ENCODE peak calls at places on chromosomes 2 and 18, in six cellular contexts. Y, B, R, X, Q and Z are unnamed samples.

GRCh38 chr2:75790121-75790520 is 79.4 kb upstream of the GCFC2 start:
- DNase-seq in B (no peak), Q (no peak), R (no peak), Y (no peak), X (no peak), Z (no peak)

GRCh38 chr2:23521060-23521459 is 136.1 kb downstream of the KLHL29 start:
- DNase-seq in R (no peak), Q (no peak), B (no peak), Y (no peak), X (no peak), Z (no peak)

GRCh38 chr2:200319587-200320337 is 13.3 kb downstream of the SPATS2L start:
- DNase-seq in X (no peak), Q (no peak), R (no peak), Y (no peak), B (peak; percentile 71), Z (no peak)

GRCh38 chr18:8455661-8456614 is 153.3 kb upstream of the RAB12 start:
- DNase-seq in Q (no peak), Y (no peak), X (no peak), R (no peak), B (no peak), Z (no peak)

GRCh38 chr2:236955675-236956618 is 129.7 kb upstream of the COPS8 start:
- DNase-seq in Q (peak; percentile 31), B (no peak), Y (no peak), X (no peak), R (no peak), Z (no peak)

GRCh38 chr18:64097497-64097896 is 51.4 kb downstream of the LINC00305 start:
- DNase-seq in X (no peak), Y (no peak), Q (no peak), R (no peak), B (peak; percentile 40), Z (no peak)

GRCh38 chr2:39487398-39488250 is 50.5 kb upstream of the MAP4K3 start:
- DNase-seq in Y (no peak), Q (no peak), R (no peak), B (peak; percentile 45), X (no peak), Z (no peak)

GRCh38 chr2:46538393-46538792 is 59.0 kb downstream of the TMEM247 start:
- DNase-seq in Y (no peak), B (no peak), Q (no peak), R (no peak), X (no peak), Z (no peak)

GRCh38 chr2:222281495-222281894 is 17.3 kb downstream of the PAX3 start:
- DNase-seq in Y (no peak), X (no peak), B (peak; percentile 52), R (no peak), Q (no peak), Z (no peak)

GRCh38 chr2:36468463-36469266 is 113.1 kb downstream of the CRIM1 start:
- DNase-seq in Q (no peak), R (no peak), Y (no peak), B (peak; percentile 92), X (no peak), Z (no peak)

GRCh38 chr2:6917071-6917760 is at the start of gene RNF144A:
- DNase-seq in Y (peak; percentile 56), B (peak; percentile 40), Q (peak; percentile 67), X (peak; percentile 48), R (no peak), Z (peak; percentile 75)

GRCh38 chr18:8247700-8248099 is 361.5 kb upstream of the RAB12 start:
- DNase-seq in X (no peak), Y (no peak), Q (no peak), B (no peak), R (no peak), Z (no peak)

GRCh38 chr18:45690975-45691815 is 32.8 kb upstream of the SLC14A1 start:
- DNase-seq in R (peak; percentile 60), X (peak; percentile 70), Q (peak; percentile 88), Y (peak; percentile 57), B (peak; percentile 82), Z (peak; percentile 74)

GRCh38 chr18:711693-712400 is 583 bp downstream of the ENOSF1 start:
- DNase-seq in B (peak; percentile 83), Y (peak; percentile 76), Q (peak; percentile 90), X (peak; percentile 86), R (peak; percentile 33), Z (peak; percentile 11)

GRCh38 chr2:174436351-174436750 is 40.8 kb downstream of the SCRN3 start:
- DNase-seq in X (no peak), Q (no peak), B (peak; percentile 17), R (no peak), Y (no peak), Z (no peak)

GRCh38 chr18:79567481-79568147 is 112.0 kb upstream of the CTDP1 start:
- DNase-seq in B (peak; percentile 90), Q (no peak), R (peak; percentile 87), X (peak; percentile 46), Y (no peak), Z (no peak)

GRCh38 chr2:172639823-172640222 is 83.9 kb downstream of the PDK1 start:
- DNase-seq in R (peak; percentile 82), B (peak; percentile 85), X (no peak), Y (no peak), Q (peak; percentile 52), Z (no peak)

GRCh38 chr2:46167924-46168323 is 129.3 kb upstream of the EPAS1 start:
- DNase-seq in Y (no peak), X (no peak), Q (no peak), B (no peak), R (no peak), Z (no peak)

GRCh38 chr2:141186413-141187062 is 944.3 kb downstream of the LRP1B start:
- DNase-seq in R (no peak), Q (no peak), B (no peak), Y (no peak), X (no peak), Z (no peak)

GRCh38 chr2:25293958-25294513 is 47.7 kb downstream of the DNMT3A start:
- DNase-seq in Y (no peak), X (no peak), B (no peak), R (no peak), Q (peak; percentile 65), Z (no peak)
- TF ChIP-seq CTCF in Y (no peak), X (no peak), B (no peak), R (no peak), Q (no peak), Z (no peak)

GRCh38 chr18:25181993-25182392 is 170.0 kb downstream of the ZNF521 start:
- DNase-seq in R (no peak), Y (no peak), Q (no peak), B (no peak), X (no peak), Z (no peak)
- TF ChIP-seq CTCF in R (no peak), Y (no peak), Q (no peak), B (no peak), X (no peak), Z (no peak)

GRCh38 chr2:228763600-228763999 is 507.5 kb downstream of the PID1 start:
- DNase-seq in Y (no peak), Q (no peak), X (no peak), R (no peak), B (no peak), Z (no peak)
- TF ChIP-seq CTCF in Y (no peak), Q (no peak), X (no peak), R (no peak), B (no peak), Z (no peak)

GRCh38 chr18:59986139-59986538 is 86.3 kb downstream of the PMAIP1 start:
- DNase-seq in B (no peak), X (no peak), R (no peak), Q (no peak), Y (no peak), Z (no peak)
- TF ChIP-seq CTCF in B (no peak), X (no peak), R (no peak), Q (no peak), Y (no peak), Z (no peak)